ENCODE peak calls at places on chromosomes 13 and 19, in ten cellular contexts. W is tibial nerve, R is A549, V is stomach, U is H1, S is esophagus muscularis mucosa, Z is ovary, Q is HepG2, Y is suprapubic skin, E is upper lobe of left lung. D is an unnamed sample.
A peak's percentile ranks its signal among the peaks of the same experiment; 100 is the strongest.

GRCh38 chr19:11418518-11419506 is at the start of gene RGL3:
- DNase-seq in W (no peak), R (no peak), V (peak; percentile 77), U (no peak), S (no peak), Z (no peak), Q (no peak), Y (no peak), E (peak; percentile 91), D (peak; percentile 51)

GRCh38 chr13:28545583-28546333 is 50.8 kb upstream of the FLT1 start:
- DNase-seq in W (no peak), R (no peak), V (no peak), U (no peak), S (no peak), Z (no peak), Q (no peak), Y (no peak), E (no peak), D (peak; percentile 36)

GRCh38 chr13:35840991-35841604 is 290.1 kb downstream of the DCLK1 start:
- DNase-seq in W (peak; percentile 48), R (no peak), V (no peak), U (no peak), S (no peak), Z (no peak), Q (no peak), Y (no peak), E (no peak), D (no peak)

GRCh38 chr13:78098249-78098648 is 179.6 kb upstream of the EDNRB start:
- DNase-seq in W (no peak), R (no peak), V (no peak), U (no peak), S (no peak), Z (no peak), Q (no peak), Y (no peak), E (no peak), D (no peak)

GRCh38 chr19:17127671-17128070 is 52.1 kb downstream of the MYO9B start:
- DNase-seq in W (no peak), R (no peak), V (no peak), U (no peak), S (no peak), Z (no peak), Q (no peak), Y (no peak), E (no peak), D (no peak)

GRCh38 chr13:33172911-33173310 is 112.6 kb downstream of the STARD13 start:
- DNase-seq in W (no peak), R (no peak), V (no peak), U (no peak), S (no peak), Z (no peak), Q (no peak), Y (no peak), E (no peak), D (no peak)

GRCh38 chr13:62357887-62358645 is 942.4 kb upstream of the PCDH20 start:
- DNase-seq in W (no peak), R (peak; percentile 6), V (no peak), U (peak; percentile 39), S (no peak), Z (no peak), Q (peak; percentile 60), Y (no peak), E (no peak), D (no peak)

GRCh38 chr13:29497137-29497654 is 98.3 kb downstream of the SLC7A1 start:
- DNase-seq in W (no peak), R (no peak), V (no peak), U (no peak), S (no peak), Z (peak; percentile 79), Q (no peak), Y (no peak), E (peak; percentile 60), D (peak; percentile 30)

GRCh38 chr13:98484289-98485219 is 92.4 kb downstream of the STK24 start:
- DNase-seq in W (peak; percentile 50), R (peak; percentile 91), V (peak; percentile 85), U (no peak), S (no peak), Z (peak; percentile 48), Q (peak; percentile 91), Y (peak; percentile 94), E (no peak), D (peak; percentile 90)

GRCh38 chr13:80400164-80400767 is 59.3 kb upstream of the SPRY2 start:
- DNase-seq in W (no peak), R (no peak), V (no peak), U (no peak), S (no peak), Z (no peak), Q (no peak), Y (no peak), E (no peak), D (no peak)

GRCh38 chr13:48260970-48261369 is 28.0 kb downstream of the ITM2B start:
- DNase-seq in W (no peak), R (no peak), V (no peak), U (no peak), S (no peak), Z (no peak), Q (no peak), Y (no peak), E (no peak), D (no peak)

GRCh38 chr13:98994896-98995295 is 17.0 kb upstream of the DOCK9 start:
- DNase-seq in W (no peak), R (no peak), V (no peak), U (no peak), S (no peak), Z (no peak), Q (no peak), Y (no peak), E (no peak), D (no peak)

GRCh38 chr19:1318678-1319471 is 33.2 kb downstream of the EFNA2 start:
- DNase-seq in W (no peak), R (no peak), V (no peak), U (no peak), S (no peak), Z (no peak), Q (no peak), Y (no peak), E (peak; percentile 80), D (no peak)

DNA sequence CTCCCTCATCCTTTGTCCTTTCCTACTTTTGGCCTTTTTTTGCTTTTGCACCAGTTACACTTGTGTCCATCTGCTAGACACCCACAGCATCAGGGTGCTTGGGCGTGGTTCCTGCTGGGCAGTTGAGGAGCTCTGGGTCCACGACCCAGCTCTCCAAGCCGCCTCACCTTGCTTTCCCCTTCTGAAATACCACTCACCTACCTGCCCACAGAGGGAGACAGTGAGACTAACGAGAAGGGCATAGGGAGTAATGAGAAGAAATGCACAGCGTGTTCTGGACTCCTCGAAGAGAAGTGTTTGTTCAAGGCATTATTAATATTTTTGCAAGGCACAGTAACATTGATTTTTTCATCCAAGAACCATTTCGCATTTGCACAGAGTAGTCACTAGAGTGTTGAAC is 92.9 kb downstream of the DNAJC15 start:
- DNase-seq in W (no peak), R (no peak), V (no peak), U (no peak), S (no peak), Z (no peak), Q (peak; percentile 5), Y (no peak), E (no peak), D (no peak)
- TF ChIP-seq EP300 in W (no peak), R (no peak), V (no peak), U (no peak), S (no peak), Z (no peak), Q (no peak), Y (no peak), E (no peak), D (no peak)

GRCh38 chr13:44159633-44160279 is 213.9 kb upstream of the SERP2 start:
- DNase-seq in W (no peak), R (peak; percentile 78), V (no peak), U (no peak), S (no peak), Z (no peak), Q (no peak), Y (no peak), E (no peak), D (no peak)
- H3K27ac ChIP-seq in W (peak overlapping the region; percentile 39), R (peak overlapping the region; percentile 79), V (peak overlapping the region; percentile 56), U (no peak overlapping the region), S (peak overlapping the region; percentile 85), Z (no peak overlapping the region), Q (no peak overlapping the region), Y (peak overlapping the region; percentile 19), E (no peak overlapping the region), D (peak overlapping the region; percentile 63)

GRCh38 chr19:41411682-41412265 is 14.2 kb downstream of the BCKDHA start:
- DNase-seq in W (no peak), R (no peak), V (no peak), U (no peak), S (no peak), Z (no peak), Q (no peak), Y (no peak), E (no peak), D (no peak)
- TF ChIP-seq POLR2A in W (no peak), R (no peak), V (no peak), U (no peak), S (no peak), Z (no peak), Q (no peak), Y (no peak), E (no peak), D (no peak)

GRCh38 chr13:27024062-27024461 is 147.5 kb downstream of the USP12 start:
- DNase-seq in W (no peak), R (no peak), V (no peak), U (no peak), S (no peak), Z (no peak), Q (no peak), Y (no peak), E (no peak), D (no peak)
- TF ChIP-seq EP300 in W (no peak), R (no peak), V (no peak), U (no peak), S (no peak), Z (no peak), Q (no peak), Y (no peak), E (no peak), D (no peak)

GRCh38 chr13:114030666-114031610 is 57.1 kb upstream of the C13orf46 start:
- DNase-seq in W (no peak), R (no peak), V (no peak), U (no peak), S (no peak), Z (no peak), Q (no peak), Y (no peak), E (peak; percentile 63), D (no peak)
- H3K27ac ChIP-seq in W (peak overlapping the region; percentile 86), R (no peak overlapping the region), V (no peak overlapping the region), U (no peak overlapping the region), S (no peak overlapping the region), Z (no peak overlapping the region), Q (no peak overlapping the region), Y (no peak overlapping the region), E (no peak overlapping the region), D (no peak overlapping the region)

DNA sequence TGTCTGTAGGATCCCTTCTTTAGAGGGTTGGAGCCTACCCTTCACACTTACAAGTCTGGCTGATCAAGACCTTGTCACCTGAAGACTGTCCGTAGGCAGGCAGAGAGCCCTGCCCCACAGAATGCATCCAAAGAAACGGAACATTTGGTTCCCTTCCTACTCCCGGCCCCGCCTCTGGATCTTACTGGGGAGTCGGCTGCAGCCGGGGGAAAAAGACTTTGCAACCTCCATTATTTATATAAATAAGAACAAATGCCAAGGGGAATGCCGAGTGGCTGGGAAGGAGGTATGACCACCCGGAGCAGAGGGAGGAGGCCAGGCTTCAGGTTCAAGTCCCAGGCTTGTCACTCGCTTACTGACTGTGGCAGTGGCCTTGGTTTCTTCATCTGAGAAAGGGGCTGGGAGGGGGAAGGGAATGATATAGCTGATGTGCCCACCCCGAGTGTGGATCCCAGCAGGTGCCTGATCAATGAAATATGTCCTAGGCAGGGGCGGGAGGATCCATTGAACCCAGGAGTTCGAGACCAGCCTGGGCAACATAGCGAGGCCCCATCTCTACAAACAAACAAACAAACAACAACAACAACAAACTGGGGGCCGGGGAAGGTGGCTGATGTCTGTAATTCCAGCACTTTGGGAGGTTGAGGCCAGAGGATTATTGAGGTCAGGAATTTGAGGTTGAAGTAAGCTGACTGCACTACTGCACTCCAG is 48.7 kb downstream of the RFX2 start:
- DNase-seq in W (no peak), R (no peak), V (no peak), U (no peak), S (peak; percentile 94), Z (no peak), Q (no peak), Y (peak; percentile 84), E (no peak), D (peak; percentile 62)
- TF ChIP-seq POLR2A in W (peak; percentile 6), R (no peak), V (no peak), U (no peak), S (no peak), Z (no peak), Q (no peak), Y (no peak), E (peak; percentile 18), D (no peak)